ENCODE peak calls at places on chromosome 6, in four cellular contexts. F is GM12878, X is HL-60, R is K562. Q is an unnamed sample.
A peak's percentile ranks its signal among the peaks of the same experiment; 100 is the strongest.

GRCh38 chr6:168574699-168575195 is 133.8 kb downstream of the SMOC2 start:
- DNase-seq in F (no peak), X (no peak), R (no peak), Q (no peak)

GRCh38 chr6:157538163-157538562 is 157.2 kb downstream of the ZDHHC14 start:
- DNase-seq in F (no peak), X (peak; percentile 51), R (no peak), Q (no peak)

GRCh38 chr6:111523484-111524166 is 40.6 kb upstream of the REV3L start:
- DNase-seq in F (no peak), X (no peak), R (no peak), Q (no peak)

GRCh38 chr6:99711302-99711701 is 104.7 kb downstream of the PRDM13 start:
- DNase-seq in F (no peak), X (peak; percentile 51), R (no peak), Q (no peak)

GRCh38 chr6:134253681-134254080 is 64.2 kb downstream of the SGK1 start:
- DNase-seq in F (no peak), X (no peak), R (no peak), Q (no peak)

GRCh38 chr6:39225543-39225942 is 3.7 kb downstream of the KCNK5 start:
- DNase-seq in F (no peak), X (peak; percentile 64), R (peak; percentile 65), Q (no peak)

GRCh38 chr6:56292505-56293181 is 45.3 kb upstream of the COL21A1 start:
- DNase-seq in F (no peak), X (peak; percentile 39), R (no peak), Q (no peak)

GRCh38 chr6:165926378-165926777 is 241.3 kb downstream of the TBXT start:
- DNase-seq in F (no peak), X (no peak), R (no peak), Q (no peak)

GRCh38 chr6:156859686-156860085 is 82.5 kb downstream of the ARID1B start:
- DNase-seq in F (no peak), X (no peak), R (no peak), Q (no peak)

GRCh38 chr6:80214436-80215022 is 108.1 kb downstream of the BCKDHB start:
- DNase-seq in F (no peak), X (peak; percentile 39), R (peak; percentile 12), Q (no peak)

GRCh38 chr6:122400467-122401089 is 1.1 kb downstream of the HSF2 start:
- DNase-seq in F (no peak), X (no peak), R (no peak), Q (no peak)

GRCh38 chr6:506508-506907 is 115.0 kb downstream of the IRF4 start:
- DNase-seq in F (no peak), X (no peak), R (no peak), Q (no peak)

GRCh38 chr6:90284236-90284744 is 12.4 kb downstream of the BACH2 start:
- DNase-seq in F (no peak), X (no peak), R (peak; percentile 29), Q (no peak)

GRCh38 chr6:161067749-161068148 is 76.2 kb downstream of the MAP3K4 start:
- DNase-seq in F (no peak), X (no peak), R (no peak), Q (no peak)

GRCh38 chr6:159606786-159607185 is 86.3 kb downstream of the SOD2 start:
- DNase-seq in F (no peak), X (no peak), R (no peak), Q (no peak)

GRCh38 chr6:57137392-57137791 is 34.7 kb upstream of the BAG2 start:
- DNase-seq in F (no peak), X (no peak), R (no peak), Q (no peak)

GRCh38 chr6:145151624-145152023 is 583.7 kb downstream of the EPM2A start:
- DNase-seq in F (no peak), X (no peak), R (no peak), Q (no peak)

GRCh38 chr6:91434135-91434534 is 847.3 kb upstream of the MAP3K7 start:
- DNase-seq in F (no peak), X (no peak), R (no peak), Q (no peak)

GRCh38 chr6:3449750-3450305 is 7.0 kb downstream of the SLC22A23 start:
- DNase-seq in F (peak; percentile 26), X (no peak), R (no peak), Q (peak; percentile 51)

GRCh38 chr6:32194825-32195651 is 2.6 kb upstream of the GPSM3 start:
- DNase-seq in F (no peak), X (peak; percentile 65), R (no peak), Q (no peak)

GRCh38 chr6:167485186-167485978 is 160.5 kb downstream of the TTLL2 start:
- DNase-seq in F (no peak), X (no peak), R (no peak), Q (no peak)

GRCh38 chr6:28867078-28867414 is 56.7 kb downstream of the TRIM27 start:
- DNase-seq in F (no peak), X (peak; percentile 13), R (no peak), Q (no peak)

GRCh38 chr6:43669922-43670622 is 17.5 kb downstream of the MRPS18A start:
- DNase-seq in F (no peak), X (peak; percentile 45), R (peak; percentile 60), Q (no peak)

GRCh38 chr6:72206606-72207005 is 320.3 kb downstream of the RIMS1 start:
- DNase-seq in F (no peak), X (no peak), R (no peak), Q (no peak)

GRCh38 chr6:169723991-169724553 is at the start of gene PHF10:
- DNase-seq in F (no peak), X (peak; percentile 7), R (peak; percentile 86), Q (peak; percentile 30)

GRCh38 chr6:2949536-2950083 is 21.8 kb downstream of the SERPINB6 start:
- DNase-seq in F (no peak), X (no peak), R (no peak), Q (no peak)

GRCh38 chr6:93105017-93105416 is 314.3 kb downstream of the EPHA7 start:
- DNase-seq in F (no peak), X (no peak), R (no peak), Q (no peak)

GRCh38 chr6:165987483-165988305 is 180.0 kb downstream of the TBXT start:
- DNase-seq in F (no peak), X (no peak), R (no peak), Q (no peak)

GRCh38 chr6:80161438-80161837 is 55.0 kb downstream of the BCKDHB start:
- DNase-seq in F (no peak), X (no peak), R (no peak), Q (no peak)

GRCh38 chr6:155272353-155273222 is 8.8 kb downstream of the CLDN20 start:
- DNase-seq in F (no peak), X (no peak), R (no peak), Q (no peak)

GRCh38 chr6:45394586-45395095 is 16.9 kb upstream of the SUPT3H start:
- DNase-seq in F (no peak), X (no peak), R (no peak), Q (no peak)

GRCh38 chr6:133854167-133854632 is 34.7 kb upstream of the TCF21 start:
- DNase-seq in F (no peak), X (no peak), R (no peak), Q (no peak)

GRCh38 chr6:44202972-44203750 is 13.6 kb upstream of the MYMX start:
- DNase-seq in F (no peak), X (no peak), R (no peak), Q (no peak)

GRCh38 chr6:136598048-136598447 is 47.8 kb upstream of the MAP7 start:
- DNase-seq in F (no peak), X (no peak), R (no peak), Q (no peak)

GRCh38 chr6:131792091-131792496 is 15.7 kb upstream of the ENPP1 start:
- DNase-seq in F (no peak), X (no peak), R (no peak), Q (no peak)

GRCh38 chr6:113065606-113066005 is 718.5 kb downstream of the RFPL4B start:
- DNase-seq in F (no peak), X (no peak), R (no peak), Q (no peak)

GRCh38 chr6:168242111-168242510 is 77.5 kb downstream of the DACT2 start:
- DNase-seq in F (no peak), X (no peak), R (no peak), Q (no peak)

DNA sequence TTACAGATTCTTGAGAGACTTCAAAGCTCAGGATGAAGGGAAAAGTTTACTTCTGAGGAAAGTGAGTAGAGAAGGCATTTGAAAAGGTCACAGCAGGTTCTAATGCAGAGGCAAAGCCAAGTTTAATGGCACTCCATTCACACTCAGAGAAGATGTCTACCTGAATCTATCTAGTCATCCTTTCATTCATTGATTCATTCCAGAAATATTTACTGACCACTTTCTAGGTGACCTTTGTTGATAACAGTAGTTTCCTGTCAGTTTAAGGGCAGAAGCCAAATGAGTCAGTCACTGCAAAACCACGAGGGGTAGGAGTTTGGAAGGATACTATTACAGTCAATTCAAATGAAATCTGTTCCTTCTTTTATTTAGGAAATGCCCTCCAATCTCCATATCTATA is 30.8 kb downstream of the FBXO5 start:
- DNase-seq in F (no peak), X (no peak), R (no peak), Q (no peak)
- TF ChIP-seq SPI1 in F (no peak), X (no peak), R (no peak), Q (no peak)

GRCh38 chr6:41939848-41940758 is 1.5 kb downstream of the CCND3 start:
- DNase-seq in F (no peak), X (peak; percentile 38), R (peak; percentile 64), Q (no peak)
- TF ChIP-seq SPI1 in F (no peak), X (no peak), R (no peak), Q (no peak)

DNA sequence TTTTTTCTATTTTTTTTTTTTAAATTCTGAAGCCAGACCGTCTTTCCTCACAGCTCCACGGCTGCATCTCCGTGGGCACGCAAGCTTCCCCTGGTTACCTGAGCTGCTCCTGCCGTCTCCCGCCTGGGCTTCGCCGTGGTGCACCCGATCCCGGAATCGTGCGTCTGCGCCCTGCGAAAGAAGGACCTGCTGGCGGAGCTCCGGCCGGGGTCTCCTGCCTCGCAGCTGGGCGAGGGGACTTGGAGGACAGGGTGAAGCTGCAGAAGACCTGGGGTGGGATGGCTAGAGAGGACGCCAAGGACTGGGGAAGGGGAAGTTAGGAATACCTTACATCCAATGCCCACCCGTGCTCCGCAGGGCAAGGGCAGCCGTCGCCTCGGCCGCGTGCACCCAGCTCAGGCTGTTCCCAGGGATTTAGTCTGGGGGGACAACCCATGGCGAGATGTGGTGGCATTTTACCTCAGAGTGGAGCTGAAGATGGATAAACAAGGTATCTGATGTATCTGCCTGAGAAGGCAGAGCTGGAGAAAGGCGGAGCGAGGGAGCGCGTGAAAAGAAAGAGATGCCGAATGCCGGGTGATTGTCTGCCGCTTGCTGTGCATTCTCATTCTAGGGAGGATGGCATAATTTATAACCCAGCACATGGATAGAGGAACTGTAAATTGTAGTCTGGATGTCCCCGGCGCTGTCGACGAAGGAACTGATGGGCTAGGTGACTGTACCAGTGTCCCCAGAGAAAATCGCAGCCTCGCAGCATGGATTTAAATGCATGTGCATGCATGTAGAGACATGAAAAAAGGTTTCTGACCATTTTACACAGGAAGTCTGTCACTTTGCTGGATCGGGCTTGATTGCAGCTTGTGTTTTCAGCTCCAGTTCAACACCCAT is 150.0 kb downstream of the PRL start:
- DNase-seq in F (no peak), X (no peak), R (no peak), Q (no peak)
- TF ChIP-seq SPI1 in F (no peak), X (no peak), R (no peak), Q (no peak)

DNA sequence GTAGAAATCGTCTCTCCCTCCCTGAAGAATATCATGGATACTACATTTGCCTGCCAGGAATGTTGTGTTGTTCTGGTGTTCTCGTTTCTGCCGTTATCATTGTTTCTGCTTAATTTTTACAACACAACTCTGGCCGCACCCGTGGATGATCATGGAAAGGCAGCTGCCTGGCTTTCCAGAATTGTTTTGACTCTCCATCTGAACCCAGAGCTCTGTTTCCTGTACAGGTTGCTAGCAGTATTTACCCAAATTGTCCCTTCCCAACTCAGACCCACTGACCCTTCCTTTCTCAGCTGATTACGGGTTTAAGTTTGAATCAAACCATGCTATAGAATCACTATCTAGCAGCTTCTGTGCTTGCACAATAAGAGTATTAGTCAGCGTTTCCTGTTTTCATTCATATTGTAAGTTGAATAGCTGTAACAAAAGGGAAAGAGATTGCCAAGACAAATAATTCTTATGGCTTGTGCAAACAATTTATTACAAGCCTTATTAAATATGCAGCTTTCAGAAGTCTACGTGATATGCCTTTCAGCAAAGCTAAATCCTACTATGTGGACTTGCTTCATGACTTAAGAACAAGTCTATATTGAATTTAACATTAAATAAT is 139.0 kb downstream of the MTHFD1L start:
- DNase-seq in F (no peak), X (peak; percentile 41), R (no peak), Q (no peak)
- TF ChIP-seq SPI1 in F (no peak), X (peak; percentile 73), R (no peak), Q (no peak)

Q was measured in GM12891.